ENCODE peak calls at places on chromosome 4, in four cellular contexts. Y is heart right ventricle, R is brain microvascular endothelial cell, N is fibroblast of mammary gland. B is an unnamed sample.

GRCh38 chr4:68272860-68273259 is 27.4 kb upstream of the TMPRSS11B start:
- DNase-seq in Y (no peak), R (no peak), N (peak), B (no peak)

GRCh38 chr4:4477391-4477790 is 64.5 kb downstream of the STX18 start:
- DNase-seq in Y (no peak), R (no peak), N (peak), B (no peak)

GRCh38 chr4:41852229-41852628 is 83.0 kb upstream of the TMEM33 start:
- DNase-seq in Y (no peak), R (no peak), N (no peak), B (no peak)

GRCh38 chr4:87896020-87896621 is 63.4 kb downstream of the MEPE start:
- DNase-seq in Y (no peak), R (peak), N (peak), B (peak)

GRCh38 chr4:158949094-158949493 is 153.8 kb upstream of the RAPGEF2 start:
- DNase-seq in Y (no peak), R (no peak), N (peak), B (peak)

GRCh38 chr4:73662709-73663546 is 42.7 kb upstream of the RASSF6 start:
- DNase-seq in Y (no peak), R (peak), N (peak), B (peak)

GRCh38 chr4:1250921-1251772 is 2.2 kb upstream of the CTBP1 start:
- DNase-seq in Y (no peak), R (no peak), N (no peak), B (no peak)

GRCh38 chr4:175413561-175413960 is 398.5 kb downstream of the GPM6A start:
- DNase-seq in Y (no peak), R (no peak), N (no peak), B (peak)

GRCh38 chr4:108272566-108272965 is 103.8 kb upstream of the LEF1 start:
- DNase-seq in Y (no peak), R (peak), N (peak), B (peak)

GRCh38 chr4:156654410-156654809 is 317.2 kb downstream of the PDGFC start:
- DNase-seq in Y (no peak), R (no peak), N (no peak), B (peak)

GRCh38 chr4:128604204-128604603 is 205.3 kb upstream of the JADE1 start:
- DNase-seq in Y (no peak), R (no peak), N (no peak), B (no peak)

GRCh38 chr4:95548738-95549245 is at the start of gene UNC5C:
- DNase-seq in Y (peak), R (peak), N (no peak), B (peak)

GRCh38 chr4:74624351-74625151 is 169.8 kb downstream of the BTC start:
- DNase-seq in Y (no peak), R (peak), N (peak), B (peak)

GRCh38 chr4:24244663-24245519 is 339.5 kb downstream of the DHX15 start:
- DNase-seq in Y (peak), R (no peak), N (peak), B (no peak)

GRCh38 chr4:5722328-5722727 is 11.3 kb downstream of the EVC start:
- DNase-seq in Y (no peak), R (peak), N (peak), B (peak)

GRCh38 chr4:15118281-15118680 is 116.0 kb downstream of the CPEB2 start:
- DNase-seq in Y (no peak), R (no peak), N (no peak), B (peak)

GRCh38 chr4:147730333-147730732 is 1.6 kb upstream of the ARHGAP10 start:
- DNase-seq in Y (no peak), R (no peak), N (no peak), B (peak)

GRCh38 chr4:143337600-143338287 is 1.1 kb downstream of the GAB1 start:
- DNase-seq in Y (peak), R (peak), N (peak), B (peak)

B was measured in iris pigment epithelial cell.